ENCODE peak calls at places on chromosomes 11 and 22, in ten cellular contexts. One of them, this sample, is unnamed.

GRCh38 chr11:914747-915493 is 4.3 kb upstream of the CHID1 start:
- DNase-seq in tibial nerve: peak
- DNase-seq in ovary: peak
- DNase-seq in stomach: peak
- DNase-seq in transverse colon: peak
- DNase-seq in H1: no peak
- DNase-seq in A549: no peak
- DNase-seq in esophagus muscularis mucosa: no peak
- DNase-seq in HepG2: peak
- DNase-seq in SK-N-SH: no peak
- DNase-seq in this sample: peak

GRCh38 chr11:69497221-69497787 is 15.8 kb downstream of the LINC01488 start:
- DNase-seq in tibial nerve: peak
- DNase-seq in ovary: peak
- DNase-seq in stomach: peak
- DNase-seq in transverse colon: peak
- DNase-seq in H1: no peak
- DNase-seq in A549: peak
- DNase-seq in esophagus muscularis mucosa: no peak
- DNase-seq in HepG2: peak
- DNase-seq in SK-N-SH: no peak
- DNase-seq in this sample: peak

GRCh38 chr11:47215366-47215925 is 672 bp downstream of the DDB2 start:
- DNase-seq in tibial nerve: no peak
- DNase-seq in ovary: no peak
- DNase-seq in stomach: no peak
- DNase-seq in transverse colon: no peak
- DNase-seq in H1: no peak
- DNase-seq in A549: peak
- DNase-seq in esophagus muscularis mucosa: no peak
- DNase-seq in HepG2: peak
- DNase-seq in SK-N-SH: no peak
- DNase-seq in this sample: no peak

GRCh38 chr11:104705475-104706195 is 192.6 kb downstream of the CASP12 start:
- DNase-seq in tibial nerve: peak
- DNase-seq in ovary: no peak
- DNase-seq in stomach: peak
- DNase-seq in transverse colon: peak
- DNase-seq in H1: no peak
- DNase-seq in A549: no peak
- DNase-seq in esophagus muscularis mucosa: no peak
- DNase-seq in HepG2: no peak
- DNase-seq in SK-N-SH: no peak
- DNase-seq in this sample: no peak

GRCh38 chr11:1151366-1152315 is 6.1 kb upstream of the MUC5AC start:
- DNase-seq in tibial nerve: no peak
- DNase-seq in ovary: peak
- DNase-seq in stomach: no peak
- DNase-seq in transverse colon: peak
- DNase-seq in H1: no peak
- DNase-seq in A549: no peak
- DNase-seq in esophagus muscularis mucosa: no peak
- DNase-seq in HepG2: no peak
- DNase-seq in SK-N-SH: peak
- DNase-seq in this sample: peak

GRCh38 chr11:66073669-66074068 is 3.6 kb downstream of the PACS1 start:
- DNase-seq in tibial nerve: no peak
- DNase-seq in ovary: no peak
- DNase-seq in stomach: no peak
- DNase-seq in transverse colon: no peak
- DNase-seq in H1: no peak
- DNase-seq in A549: no peak
- DNase-seq in esophagus muscularis mucosa: no peak
- DNase-seq in HepG2: no peak
- DNase-seq in SK-N-SH: no peak
- DNase-seq in this sample: no peak

GRCh38 chr11:123197711-123198110 is 2.7 kb upstream of the CLMP start:
- DNase-seq in tibial nerve: no peak
- DNase-seq in ovary: no peak
- DNase-seq in stomach: no peak
- DNase-seq in transverse colon: no peak
- DNase-seq in H1: no peak
- DNase-seq in A549: no peak
- DNase-seq in esophagus muscularis mucosa: no peak
- DNase-seq in HepG2: no peak
- DNase-seq in SK-N-SH: no peak
- DNase-seq in this sample: no peak

GRCh38 chr11:97743205-97743742 is 1277.5 kb upstream of the CNTN5 start:
- DNase-seq in tibial nerve: no peak
- DNase-seq in ovary: no peak
- DNase-seq in stomach: no peak
- DNase-seq in transverse colon: no peak
- DNase-seq in H1: no peak
- DNase-seq in A549: no peak
- DNase-seq in esophagus muscularis mucosa: no peak
- DNase-seq in HepG2: no peak
- DNase-seq in SK-N-SH: no peak
- DNase-seq in this sample: no peak

GRCh38 chr11:21411597-21411996 is 742.2 kb downstream of the NELL1 start:
- DNase-seq in tibial nerve: no peak
- DNase-seq in ovary: no peak
- DNase-seq in stomach: no peak
- DNase-seq in transverse colon: no peak
- DNase-seq in H1: no peak
- DNase-seq in A549: no peak
- DNase-seq in esophagus muscularis mucosa: no peak
- DNase-seq in HepG2: no peak
- DNase-seq in SK-N-SH: no peak
- DNase-seq in this sample: no peak

GRCh38 chr11:21414928-21415327 is 745.5 kb downstream of the NELL1 start:
- DNase-seq in tibial nerve: no peak
- DNase-seq in ovary: no peak
- DNase-seq in stomach: no peak
- DNase-seq in transverse colon: no peak
- DNase-seq in H1: no peak
- DNase-seq in A549: no peak
- DNase-seq in esophagus muscularis mucosa: no peak
- DNase-seq in HepG2: no peak
- DNase-seq in SK-N-SH: no peak
- DNase-seq in this sample: no peak

GRCh38 chr11:21412652-21413383 is 743.4 kb downstream of the NELL1 start:
- DNase-seq in tibial nerve: no peak
- DNase-seq in ovary: no peak
- DNase-seq in stomach: no peak
- DNase-seq in transverse colon: no peak
- DNase-seq in H1: no peak
- DNase-seq in A549: no peak
- DNase-seq in esophagus muscularis mucosa: no peak
- DNase-seq in HepG2: no peak
- DNase-seq in SK-N-SH: no peak
- DNase-seq in this sample: no peak

GRCh38 chr11:21411114-21411513 is 741.7 kb downstream of the NELL1 start:
- DNase-seq in tibial nerve: no peak
- DNase-seq in ovary: no peak
- DNase-seq in stomach: no peak
- DNase-seq in transverse colon: no peak
- DNase-seq in H1: no peak
- DNase-seq in A549: no peak
- DNase-seq in esophagus muscularis mucosa: no peak
- DNase-seq in HepG2: peak
- DNase-seq in SK-N-SH: no peak
- DNase-seq in this sample: no peak

GRCh38 chr11:21415566-21415965 is 746.2 kb downstream of the NELL1 start:
- DNase-seq in tibial nerve: no peak
- DNase-seq in ovary: no peak
- DNase-seq in stomach: no peak
- DNase-seq in transverse colon: no peak
- DNase-seq in H1: no peak
- DNase-seq in A549: no peak
- DNase-seq in esophagus muscularis mucosa: no peak
- DNase-seq in HepG2: no peak
- DNase-seq in SK-N-SH: no peak
- DNase-seq in this sample: no peak
- TF ChIP-seq EP300 in tibial nerve: no peak
- TF ChIP-seq EP300 in ovary: no peak
- TF ChIP-seq EP300 in stomach: no peak
- TF ChIP-seq EP300 in transverse colon: no peak
- TF ChIP-seq EP300 in H1: no peak
- TF ChIP-seq EP300 in A549: no peak
- TF ChIP-seq EP300 in esophagus muscularis mucosa: no peak
- TF ChIP-seq EP300 in HepG2: no peak
- TF ChIP-seq EP300 in SK-N-SH: no peak
- TF ChIP-seq EP300 in this sample: no peak

GRCh38 chr22:30204015-30204741 is 42.4 kb downstream of the LIF start:
- DNase-seq in tibial nerve: no peak
- DNase-seq in ovary: no peak
- DNase-seq in stomach: peak
- DNase-seq in transverse colon: no peak
- DNase-seq in H1: no peak
- DNase-seq in A549: no peak
- DNase-seq in esophagus muscularis mucosa: no peak
- DNase-seq in HepG2: no peak
- DNase-seq in SK-N-SH: peak
- DNase-seq in this sample: no peak

GRCh38 chr22:30201970-30202369 is 44.6 kb downstream of the LIF start:
- DNase-seq in tibial nerve: no peak
- DNase-seq in ovary: no peak
- DNase-seq in stomach: peak
- DNase-seq in transverse colon: no peak
- DNase-seq in H1: no peak
- DNase-seq in A549: no peak
- DNase-seq in esophagus muscularis mucosa: no peak
- DNase-seq in HepG2: no peak
- DNase-seq in SK-N-SH: no peak
- DNase-seq in this sample: no peak

GRCh38 chr22:30205281-30206115 is 41.1 kb downstream of the LIF start:
- DNase-seq in tibial nerve: peak
- DNase-seq in ovary: peak
- DNase-seq in stomach: peak
- DNase-seq in transverse colon: no peak
- DNase-seq in H1: no peak
- DNase-seq in A549: peak
- DNase-seq in esophagus muscularis mucosa: no peak
- DNase-seq in HepG2: peak
- DNase-seq in SK-N-SH: peak
- DNase-seq in this sample: peak

GRCh38 chr22:30204742-30205111 is 41.8 kb downstream of the LIF start:
- DNase-seq in tibial nerve: no peak
- DNase-seq in ovary: peak
- DNase-seq in stomach: peak
- DNase-seq in transverse colon: peak
- DNase-seq in H1: no peak
- DNase-seq in A549: no peak
- DNase-seq in esophagus muscularis mucosa: no peak
- DNase-seq in HepG2: no peak
- DNase-seq in SK-N-SH: peak
- DNase-seq in this sample: no peak

DNA sequence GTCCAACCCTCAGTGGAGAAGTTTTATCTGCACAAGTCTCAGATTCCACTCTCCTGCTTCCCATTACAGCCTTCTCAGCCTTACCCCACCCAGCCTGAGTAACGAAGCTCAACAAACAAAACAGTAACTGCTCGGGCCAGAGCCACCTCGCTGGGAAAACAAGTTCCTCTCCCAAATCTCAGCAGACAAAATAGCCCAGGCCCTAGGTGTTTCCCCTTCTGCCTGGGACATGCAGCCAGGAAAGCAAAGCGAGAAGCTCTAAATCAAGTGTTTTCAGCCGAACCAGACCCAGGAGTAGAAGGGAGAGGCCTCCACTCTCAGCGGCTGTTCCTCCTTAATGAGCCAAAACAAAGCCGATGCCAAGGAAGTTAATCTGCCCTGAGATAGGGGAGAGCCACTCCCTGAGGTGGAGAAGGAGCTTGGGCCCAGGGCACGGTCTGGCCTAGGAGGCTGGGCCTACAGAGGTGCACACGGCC is 44.0 kb downstream of the LIF start:
- DNase-seq in tibial nerve: no peak
- DNase-seq in ovary: peak
- DNase-seq in stomach: peak
- DNase-seq in transverse colon: peak
- DNase-seq in H1: no peak
- DNase-seq in A549: no peak
- DNase-seq in esophagus muscularis mucosa: no peak
- DNase-seq in HepG2: no peak
- DNase-seq in SK-N-SH: no peak
- DNase-seq in this sample: peak
- H3K27ac ChIP-seq in tibial nerve: no peak
- H3K27ac ChIP-seq in ovary: peak
- H3K27ac ChIP-seq in stomach: peak
- H3K27ac ChIP-seq in transverse colon: peak
- H3K27ac ChIP-seq in H1: no peak
- H3K27ac ChIP-seq in A549: peak
- H3K27ac ChIP-seq in esophagus muscularis mucosa: peak
- H3K27ac ChIP-seq in HepG2: no peak
- H3K27ac ChIP-seq in SK-N-SH: no peak
- H3K27ac ChIP-seq in this sample: peak

GRCh38 chr22:48088226-48088625 is 1325.8 kb downstream of the TBC1D22A start:
- DNase-seq in tibial nerve: no peak
- DNase-seq in ovary: no peak
- DNase-seq in stomach: no peak
- DNase-seq in transverse colon: no peak
- DNase-seq in H1: no peak
- DNase-seq in A549: no peak
- DNase-seq in esophagus muscularis mucosa: no peak
- DNase-seq in HepG2: no peak
- DNase-seq in SK-N-SH: no peak
- DNase-seq in this sample: no peak

GRCh38 chr22:48088926-48089536 is 1326.6 kb downstream of the TBC1D22A start:
- DNase-seq in tibial nerve: no peak
- DNase-seq in ovary: no peak
- DNase-seq in stomach: no peak
- DNase-seq in transverse colon: no peak
- DNase-seq in H1: no peak
- DNase-seq in A549: no peak
- DNase-seq in esophagus muscularis mucosa: no peak
- DNase-seq in HepG2: no peak
- DNase-seq in SK-N-SH: no peak
- DNase-seq in this sample: no peak

GRCh38 chr22:48090332-48090672 is 1327.9 kb downstream of the TBC1D22A start:
- DNase-seq in tibial nerve: no peak
- DNase-seq in ovary: no peak
- DNase-seq in stomach: no peak
- DNase-seq in transverse colon: no peak
- DNase-seq in H1: no peak
- DNase-seq in A549: no peak
- DNase-seq in esophagus muscularis mucosa: no peak
- DNase-seq in HepG2: no peak
- DNase-seq in SK-N-SH: no peak
- DNase-seq in this sample: no peak

GRCh38 chr22:48091060-48091650 is 1328.7 kb downstream of the TBC1D22A start:
- DNase-seq in tibial nerve: no peak
- DNase-seq in ovary: no peak
- DNase-seq in stomach: no peak
- DNase-seq in transverse colon: no peak
- DNase-seq in H1: no peak
- DNase-seq in A549: no peak
- DNase-seq in esophagus muscularis mucosa: no peak
- DNase-seq in HepG2: no peak
- DNase-seq in SK-N-SH: no peak
- DNase-seq in this sample: no peak

GRCh38 chr22:48089601-48090331 is 1327.3 kb downstream of the TBC1D22A start:
- DNase-seq in tibial nerve: peak
- DNase-seq in ovary: peak
- DNase-seq in stomach: no peak
- DNase-seq in transverse colon: no peak
- DNase-seq in H1: no peak
- DNase-seq in A549: peak
- DNase-seq in esophagus muscularis mucosa: no peak
- DNase-seq in HepG2: no peak
- DNase-seq in SK-N-SH: no peak
- DNase-seq in this sample: no peak
- TF ChIP-seq EP300 in tibial nerve: no peak
- TF ChIP-seq EP300 in ovary: no peak
- TF ChIP-seq EP300 in stomach: no peak
- TF ChIP-seq EP300 in transverse colon: no peak
- TF ChIP-seq EP300 in H1: no peak
- TF ChIP-seq EP300 in A549: no peak
- TF ChIP-seq EP300 in esophagus muscularis mucosa: no peak
- TF ChIP-seq EP300 in HepG2: no peak
- TF ChIP-seq EP300 in SK-N-SH: no peak
- TF ChIP-seq EP300 in this sample: no peak

GRCh38 chr11:61485080-61485479 is 23.5 kb upstream of the LRRC10B start:
- DNase-seq in tibial nerve: no peak
- DNase-seq in ovary: no peak
- DNase-seq in stomach: no peak
- DNase-seq in transverse colon: no peak
- DNase-seq in H1: no peak
- DNase-seq in A549: no peak
- DNase-seq in esophagus muscularis mucosa: no peak
- DNase-seq in HepG2: no peak
- DNase-seq in SK-N-SH: no peak
- DNase-seq in this sample: no peak

GRCh38 chr11:61486004-61486615 is 22.4 kb upstream of the LRRC10B start:
- DNase-seq in tibial nerve: no peak
- DNase-seq in ovary: no peak
- DNase-seq in stomach: no peak
- DNase-seq in transverse colon: no peak
- DNase-seq in H1: no peak
- DNase-seq in A549: no peak
- DNase-seq in esophagus muscularis mucosa: no peak
- DNase-seq in HepG2: no peak
- DNase-seq in SK-N-SH: no peak
- DNase-seq in this sample: no peak

GRCh38 chr11:61486779-61487178 is 21.8 kb upstream of the LRRC10B start:
- DNase-seq in tibial nerve: no peak
- DNase-seq in ovary: no peak
- DNase-seq in stomach: no peak
- DNase-seq in transverse colon: no peak
- DNase-seq in H1: no peak
- DNase-seq in A549: no peak
- DNase-seq in esophagus muscularis mucosa: no peak
- DNase-seq in HepG2: no peak
- DNase-seq in SK-N-SH: no peak
- DNase-seq in this sample: no peak

GRCh38 chr11:61482513-61482912 is 26.0 kb upstream of the LRRC10B start:
- DNase-seq in tibial nerve: no peak
- DNase-seq in ovary: no peak
- DNase-seq in stomach: no peak
- DNase-seq in transverse colon: no peak
- DNase-seq in H1: peak
- DNase-seq in A549: peak
- DNase-seq in esophagus muscularis mucosa: no peak
- DNase-seq in HepG2: no peak
- DNase-seq in SK-N-SH: peak
- DNase-seq in this sample: peak

GRCh38 chr11:61484541-61484940 is 24.0 kb upstream of the LRRC10B start:
- DNase-seq in tibial nerve: no peak
- DNase-seq in ovary: no peak
- DNase-seq in stomach: no peak
- DNase-seq in transverse colon: no peak
- DNase-seq in H1: no peak
- DNase-seq in A549: no peak
- DNase-seq in esophagus muscularis mucosa: no peak
- DNase-seq in HepG2: no peak
- DNase-seq in SK-N-SH: no peak
- DNase-seq in this sample: no peak
- H3K27ac ChIP-seq in tibial nerve: no peak
- H3K27ac ChIP-seq in ovary: no peak
- H3K27ac ChIP-seq in stomach: no peak
- H3K27ac ChIP-seq in transverse colon: no peak
- H3K27ac ChIP-seq in H1: no peak
- H3K27ac ChIP-seq in A549: no peak
- H3K27ac ChIP-seq in esophagus muscularis mucosa: no peak
- H3K27ac ChIP-seq in HepG2: no peak
- H3K27ac ChIP-seq in SK-N-SH: no peak
- H3K27ac ChIP-seq in this sample: no peak

This sample was measured in upper lobe of left lung.